ENCODE peak calls at places on chromosome 14, in seven cellular contexts. U is Karpas-422, E is fibroblast of lung, N is head of caudate nucleus, I is immature natural killer cell, K is heart left ventricle, D is EH. S is an unnamed sample.

GRCh38 chr14:50524731-50525510 is 7.4 kb downstream of the MAP4K5 start:
- DNase-seq in U (no peak), K (no peak), N (no peak), I (no peak), D (peak), E (no peak), S (no peak)

GRCh38 chr14:65958664-65959562 is 527.3 kb upstream of the CCDC196 start:
- DNase-seq in I (peak), N (no peak), K (no peak), U (peak), D (peak), E (peak), S (peak)

GRCh38 chr14:100384819-100385813 is 62.0 kb downstream of the SLC25A47 start:
- DNase-seq in E (peak), D (peak), K (no peak), N (no peak), U (peak), I (no peak), S (peak)

GRCh38 chr14:53054457-53054856 is 98.7 kb downstream of the DDHD1 start:
- DNase-seq in N (no peak), I (no peak), D (peak), K (no peak), U (no peak), E (peak), S (peak)

GRCh38 chr14:29930283-29930682 is 2.6 kb upstream of the PRKD1 start:
- DNase-seq in K (no peak), D (peak), E (peak), U (no peak), N (no peak), I (no peak), S (peak)

GRCh38 chr14:36514278-36515104 is 5.5 kb downstream of the NKX2-1 start:
- DNase-seq in N (no peak), K (no peak), I (no peak), D (no peak), U (no peak), E (no peak), S (no peak)

GRCh38 chr14:100617715-100618693 is 30.8 kb upstream of the BEGAIN start:
- DNase-seq in E (peak), D (no peak), U (no peak), K (peak), I (no peak), N (peak), S (no peak)

GRCh38 chr14:50003213-50004021 is 110.5 kb downstream of the ARF6 start:
- DNase-seq in U (peak), K (peak), D (peak), E (peak), N (peak), I (peak), S (peak)

GRCh38 chr14:23359722-23360447 is 5.1 kb downstream of the EFS start:
- DNase-seq in E (no peak), U (no peak), D (no peak), K (no peak), I (no peak), N (no peak), S (no peak)

GRCh38 chr14:50045039-50045711 is 71.2 kb downstream of the VCPKMT start:
- DNase-seq in K (peak), I (peak), D (peak), N (peak), U (no peak), E (peak), S (peak)

GRCh38 chr14:69366069-69366468 is 32.0 kb downstream of the ERH start:
- DNase-seq in N (no peak), I (no peak), U (no peak), D (no peak), K (no peak), E (no peak), S (no peak)

GRCh38 chr14:61184117-61184516 is 97.0 kb downstream of the TMEM30B start:
- DNase-seq in N (no peak), I (no peak), U (no peak), E (peak), K (no peak), D (peak), S (peak)

S was measured in EL.